ENCODE peak calls at places on chromosomes 6 and 20, in four cellular contexts. O, S, E and Y are unnamed samples.

GRCh38 chr20:29319725-29320124 is 1937.7 kb upstream of the DEFB115 start:
- DNase-seq in O (no peak), S (no peak), E (no peak), Y (no peak)

GRCh38 chr20:63742381-63743024 is 2.9 kb downstream of the SLC2A4RG start:
- DNase-seq in O (no peak), S (no peak), E (no peak), Y (no peak)

GRCh38 chr20:63701051-63701328 is 4.5 kb downstream of the TNFRSF6B start:
- DNase-seq in O (no peak), S (no peak), E (no peak), Y (no peak)

GRCh38 chr20:10531848-10532247 is 96.7 kb downstream of the SLX4IP start:
- DNase-seq in O (no peak), S (no peak), E (peak), Y (no peak)

GRCh38 chr20:26169506-26169905 is 472.9 kb upstream of the ZNF337 start:
- DNase-seq in O (no peak), S (no peak), E (peak), Y (no peak)

GRCh38 chr6:116412270-116412669 is 41.5 kb downstream of the DSE start:
- DNase-seq in O (no peak), S (no peak), E (no peak), Y (no peak)

GRCh38 chr20:45308078-45308778 is at the start of gene MATN4:
- DNase-seq in O (peak), S (no peak), E (no peak), Y (no peak)

GRCh38 chr6:107704377-107705013 is 119.6 kb downstream of the SCML4 start:
- DNase-seq in O (no peak), S (peak), E (peak), Y (no peak)

GRCh38 chr6:169810066-169810989 is 58.9 kb downstream of the ERMARD start:
- DNase-seq in O (no peak), S (no peak), E (no peak), Y (no peak)

GRCh38 chr6:150928882-150929281 is 63.4 kb downstream of the MTHFD1L start:
- DNase-seq in O (no peak), S (no peak), E (no peak), Y (no peak)

GRCh38 chr6:116370328-116370716 is 425 bp upstream of the DSE start:
- DNase-seq in O (no peak), S (no peak), E (no peak), Y (no peak)

GRCh38 chr6:73704260-73704659 is 8.3 kb downstream of the CD109 start:
- DNase-seq in O (no peak), S (no peak), E (peak), Y (no peak)

GRCh38 chr20:6162239-6162638 is 39.4 kb upstream of the FERMT1 start:
- DNase-seq in O (no peak), S (no peak), E (peak), Y (no peak)

GRCh38 chr6:168365422-168366165 is 46.0 kb upstream of the DACT2 start:
- DNase-seq in O (no peak), S (no peak), E (no peak), Y (no peak)

GRCh38 chr20:46774943-46775560 is 65.6 kb downstream of the SLC2A10 start:
- DNase-seq in O (no peak), S (no peak), E (no peak), Y (no peak)

GRCh38 chr20:24778585-24779031 is 170.5 kb upstream of the CST7 start:
- DNase-seq in O (peak), S (no peak), E (no peak), Y (no peak)

GRCh38 chr6:22906091-22906549 is 336.8 kb downstream of the HDGFL1 start:
- DNase-seq in O (no peak), S (no peak), E (peak), Y (no peak)

GRCh38 chr20:57627972-57628650 is 7.9 kb upstream of the ZBP1 start:
- DNase-seq in O (no peak), S (peak), E (peak), Y (no peak)

GRCh38 chr6:43250992-43251373 is 7.7 kb downstream of the TTBK1 start:
- DNase-seq in O (no peak), S (no peak), E (no peak), Y (no peak)

GRCh38 chr6:4174042-4174441 is 38.7 kb upstream of the ECI2 start:
- DNase-seq in O (no peak), S (no peak), E (no peak), Y (no peak)

GRCh38 chr6:39269971-39270370 is 40.7 kb upstream of the KCNK5 start:
- DNase-seq in O (no peak), S (no peak), E (no peak), Y (no peak)

GRCh38 chr6:74048387-74048786 is 352.4 kb downstream of the CD109 start:
- DNase-seq in O (no peak), S (no peak), E (no peak), Y (no peak)

GRCh38 chr20:21099653-21100589 is 6.2 kb downstream of the LINC00237 start:
- DNase-seq in O (peak), S (peak), E (no peak), Y (no peak)

GRCh38 chr20:38109657-38110524 is 55.2 kb downstream of the TGM2 start:
- DNase-seq in O (no peak), S (no peak), E (peak), Y (no peak)

GRCh38 chr20:63255911-63256704 is 1.8 kb upstream of the NKAIN4 start:
- DNase-seq in O (no peak), S (no peak), E (no peak), Y (no peak)

GRCh38 chr20:24938498-24938897 is 10.6 kb upstream of the CST7 start:
- DNase-seq in O (no peak), S (no peak), E (no peak), Y (no peak)

GRCh38 chr6:111523484-111524166 is 40.6 kb upstream of the REV3L start:
- DNase-seq in O (no peak), S (no peak), E (no peak), Y (no peak)

GRCh38 chr6:55776131-55776530 is 99.3 kb downstream of the BMP5 start:
- DNase-seq in O (no peak), S (no peak), E (no peak), Y (no peak)

GRCh38 chr20:41391587-41392001 is 25.0 kb upstream of the EMILIN3 start:
- DNase-seq in O (no peak), S (no peak), E (no peak), Y (no peak)

GRCh38 chr6:131862486-131862885 is 54.7 kb downstream of the ENPP1 start:
- DNase-seq in O (no peak), S (no peak), E (no peak), Y (no peak)

GRCh38 chr20:62570897-62571666 is 71.2 kb upstream of the SLCO4A1 start:
- DNase-seq in O (no peak), S (no peak), E (no peak), Y (no peak)

GRCh38 chr6:88220493-88220892 is 54.3 kb upstream of the CNR1 start:
- DNase-seq in O (no peak), S (no peak), E (peak), Y (no peak)

GRCh38 chr6:161393839-161394364 is 120.0 kb upstream of the AGPAT4 start:
- DNase-seq in O (no peak), S (peak), E (peak), Y (peak)
- H3K4me3 ChIP-seq in O (no peak), S (no peak), E (no peak), Y (no peak)

GRCh38 chr6:41694815-41695536 is 40.4 kb downstream of the TFEB start:
- DNase-seq in O (no peak), S (no peak), E (no peak), Y (no peak)
- TF ChIP-seq CTCF in O (no peak), S (no peak), E (no peak), Y (no peak)

GRCh38 chr20:3788685-3789155 is 2.2 kb upstream of the CENPB start:
- DNase-seq in O (no peak), S (no peak), E (no peak), Y (no peak)
- H3K4me3 ChIP-seq in O (no peak), S (no peak), E (no peak), Y (no peak)

GRCh38 chr6:8462169-8462568 is 26.8 kb upstream of the SLC35B3 start:
- DNase-seq in O (no peak), S (no peak), E (no peak), Y (no peak)
- TF ChIP-seq CTCF in O (no peak), S (no peak), E (no peak), Y (peak)

GRCh38 chr20:60058869-60059268 is 100.6 kb downstream of the CDH26 start:
- DNase-seq in O (no peak), S (peak), E (no peak), Y (no peak)
- H3K4me3 ChIP-seq in O (no peak), S (peak), E (no peak), Y (no peak)

GRCh38 chr6:53178837-53179432 is 30.3 kb upstream of the GCM1 start:
- DNase-seq in O (no peak), S (no peak), E (no peak), Y (no peak)
- TF ChIP-seq CTCF in O (no peak), S (no peak), E (no peak), Y (no peak)

DNA sequence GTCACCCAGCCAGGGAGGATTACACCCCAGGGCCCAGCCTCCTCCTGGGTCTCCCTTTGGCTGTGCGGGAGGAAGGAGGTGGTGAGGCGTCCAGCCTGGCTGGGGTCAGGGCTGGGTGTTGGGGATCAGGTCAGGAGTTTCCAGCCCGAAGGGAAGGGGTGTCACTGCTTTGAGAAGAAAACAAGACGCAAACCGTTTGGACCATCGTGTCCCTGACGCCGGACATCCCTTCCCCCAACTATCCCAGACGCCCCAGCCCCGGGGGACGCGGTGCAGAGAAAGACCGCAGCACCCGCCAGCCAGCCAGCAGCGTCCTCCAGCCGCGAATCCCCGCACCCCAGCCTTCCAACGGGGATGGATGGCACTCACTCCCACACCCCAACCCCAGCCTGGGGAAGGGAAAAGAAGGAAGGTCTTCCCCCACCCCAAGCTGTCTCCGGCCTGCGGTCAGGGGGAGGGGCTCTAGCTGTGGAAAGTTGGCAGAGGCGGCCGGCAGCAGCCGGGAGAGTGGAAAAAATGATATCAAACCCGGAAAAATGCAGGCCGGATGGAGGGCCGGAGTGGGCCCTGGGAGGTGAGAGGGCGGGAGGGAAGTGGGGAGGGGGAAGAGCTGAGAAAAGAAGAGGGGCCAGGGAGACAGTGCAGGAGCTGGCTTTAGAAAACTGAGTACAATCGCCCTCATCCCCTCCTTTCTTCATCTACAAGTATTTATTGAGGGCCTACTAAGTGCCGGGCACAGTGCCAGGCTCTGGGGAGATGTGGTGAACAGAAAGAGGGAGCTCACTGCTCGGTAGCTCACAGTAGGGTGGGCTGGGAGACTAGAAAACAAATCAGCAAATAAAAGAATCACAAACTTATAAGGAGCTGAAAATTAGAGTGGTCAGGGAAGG is 10.6 kb downstream of the REM1 start:
- DNase-seq in O (no peak), S (peak), E (peak), Y (no peak)
- H3K4me3 ChIP-seq in O (peak), S (no peak), E (no peak), Y (no peak)